ENCODE peak calls at places on chromosomes 13 and 19, in eight cellular contexts. E, O, B, N, Z, A, R and G are unnamed samples.

GRCh38 chr13:100128373-100128772 is 39.5 kb downstream of the PCCA start:
- DNase-seq in B (no peak), N (no peak), R (no peak), A (no peak), E (no peak), Z (peak), O (no peak), G (no peak)

GRCh38 chr13:54633461-54633860 is 1604.8 kb downstream of the OLFM4 start:
- DNase-seq in B (no peak), R (no peak), E (no peak), N (no peak), A (no peak), O (no peak), Z (no peak), G (no peak)

GRCh38 chr19:35211545-35212230 is 16.9 kb downstream of the FAM187B start:
- DNase-seq in A (peak), R (no peak), B (peak), O (no peak), E (peak), N (peak), Z (peak), G (no peak)

GRCh38 chr19:6536138-6536671 is 5.4 kb downstream of the TNFSF9 start:
- DNase-seq in N (no peak), Z (peak), E (no peak), O (peak), A (no peak), R (no peak), B (no peak), G (no peak)

GRCh38 chr13:49240017-49240416 is 7.7 kb upstream of the CDADC1 start:
- DNase-seq in N (no peak), E (no peak), Z (no peak), A (no peak), R (no peak), O (no peak), B (no peak), G (no peak)

GRCh38 chr19:10797078-10797477 is 38.9 kb downstream of the TMED1 start:
- DNase-seq in Z (no peak), R (no peak), A (no peak), E (no peak), B (no peak), O (no peak), N (no peak), G (no peak)

GRCh38 chr13:95335667-95336066 is 34.4 kb upstream of the ABCC4 start:
- DNase-seq in A (no peak), E (no peak), N (no peak), B (no peak), O (no peak), R (no peak), Z (no peak), G (no peak)

GRCh38 chr13:31204592-31204991 is 4.8 kb downstream of the B3GLCT start:
- DNase-seq in A (no peak), R (no peak), O (no peak), E (no peak), B (no peak), N (no peak), Z (no peak), G (no peak)

GRCh38 chr19:43562698-43563241 is 12.6 kb downstream of the XRCC1 start:
- DNase-seq in N (peak), E (peak), R (no peak), A (peak), O (peak), Z (peak), B (peak), G (peak)

GRCh38 chr13:22877421-22877820 is 303.4 kb upstream of the SGCG start:
- DNase-seq in N (no peak), E (no peak), A (no peak), R (no peak), B (no peak), Z (no peak), O (no peak), G (no peak)

GRCh38 chr13:22883262-22883840 is 297.4 kb upstream of the SGCG start:
- DNase-seq in B (no peak), R (no peak), N (no peak), O (no peak), Z (no peak), E (no peak), A (no peak), G (no peak)

GRCh38 chr13:22883961-22884360 is 296.8 kb upstream of the SGCG start:
- DNase-seq in A (no peak), N (no peak), B (no peak), E (no peak), R (no peak), O (no peak), Z (no peak), G (no peak)

DNA sequence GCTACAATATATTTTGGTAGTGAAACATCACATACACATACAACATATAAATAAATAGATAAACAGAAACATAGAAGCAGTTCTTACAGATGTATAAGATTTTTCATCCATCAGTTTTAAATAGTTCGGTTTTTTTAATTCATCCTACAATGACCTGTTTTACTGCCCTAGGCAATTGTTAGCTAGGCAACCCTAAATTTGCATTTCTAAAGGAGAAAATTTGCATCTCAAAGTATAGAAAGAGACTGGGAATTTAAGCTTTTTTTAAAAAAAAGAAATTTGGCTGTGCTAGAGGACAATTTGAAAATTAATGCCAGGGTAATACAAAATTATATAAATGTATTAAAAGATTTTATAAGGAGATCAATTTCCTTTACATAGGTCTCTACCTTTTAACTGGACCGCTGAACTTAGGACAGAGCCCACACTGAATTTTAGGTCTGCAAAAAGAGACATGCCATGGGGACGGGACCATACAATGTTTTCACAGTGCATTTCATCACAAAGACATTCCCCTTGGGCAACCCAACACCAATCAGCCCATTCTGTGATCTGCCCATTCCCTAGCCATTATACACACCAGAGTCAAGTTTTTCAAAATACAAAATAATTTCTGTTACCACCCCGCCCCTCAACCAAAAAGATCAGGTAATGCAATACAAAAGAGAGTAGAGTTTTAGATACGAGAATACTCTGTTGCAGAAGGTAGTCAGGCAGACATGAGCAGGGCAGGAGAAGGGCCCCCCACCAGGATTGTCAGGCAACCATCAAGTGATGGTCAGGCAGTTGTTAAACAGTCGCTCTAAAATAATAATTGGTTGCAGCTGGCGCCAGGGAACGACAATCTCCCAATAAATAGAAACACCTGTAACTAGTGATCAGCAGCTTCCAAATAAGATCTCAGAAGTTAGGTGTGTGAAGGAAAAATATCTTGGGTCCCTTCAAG is 299.8 kb upstream of the SGCG start:
- DNase-seq in E (no peak), R (no peak), O (no peak), N (no peak), Z (no peak), A (no peak), B (no peak), G (no peak)
- H3K27ac ChIP-seq in E (no peak), R (no peak), O (no peak), N (no peak), Z (no peak), A (no peak), B (no peak), G (no peak)

GRCh38 chr19:18605546-18606280 is 886 bp downstream of the CRLF1 start:
- DNase-seq in R (no peak), Z (no peak), E (no peak), N (no peak), B (no peak), O (no peak), A (no peak), G (no peak)

GRCh38 chr19:18603255-18603957 is 3.2 kb downstream of the CRLF1 start:
- DNase-seq in E (no peak), O (no peak), N (no peak), Z (no peak), R (no peak), A (no peak), B (no peak), G (no peak)

GRCh38 chr19:18604820-18605159 is 1.8 kb downstream of the CRLF1 start:
- DNase-seq in B (no peak), E (no peak), O (no peak), N (no peak), R (no peak), A (no peak), Z (no peak), G (no peak)

GRCh38 chr19:18605196-18605545 is 1.4 kb downstream of the CRLF1 start:
- DNase-seq in Z (no peak), A (no peak), O (no peak), N (no peak), R (no peak), E (no peak), B (no peak), G (no peak)

GRCh38 chr19:18603958-18604819 is 2.4 kb downstream of the CRLF1 start:
- DNase-seq in N (no peak), A (no peak), R (no peak), E (no peak), O (no peak), Z (no peak), B (no peak), G (no peak)
- H3K4me3 ChIP-seq in N (no peak), A (peak), R (no peak), E (no peak), O (no peak), Z (no peak), B (peak), G (no peak)

DNA sequence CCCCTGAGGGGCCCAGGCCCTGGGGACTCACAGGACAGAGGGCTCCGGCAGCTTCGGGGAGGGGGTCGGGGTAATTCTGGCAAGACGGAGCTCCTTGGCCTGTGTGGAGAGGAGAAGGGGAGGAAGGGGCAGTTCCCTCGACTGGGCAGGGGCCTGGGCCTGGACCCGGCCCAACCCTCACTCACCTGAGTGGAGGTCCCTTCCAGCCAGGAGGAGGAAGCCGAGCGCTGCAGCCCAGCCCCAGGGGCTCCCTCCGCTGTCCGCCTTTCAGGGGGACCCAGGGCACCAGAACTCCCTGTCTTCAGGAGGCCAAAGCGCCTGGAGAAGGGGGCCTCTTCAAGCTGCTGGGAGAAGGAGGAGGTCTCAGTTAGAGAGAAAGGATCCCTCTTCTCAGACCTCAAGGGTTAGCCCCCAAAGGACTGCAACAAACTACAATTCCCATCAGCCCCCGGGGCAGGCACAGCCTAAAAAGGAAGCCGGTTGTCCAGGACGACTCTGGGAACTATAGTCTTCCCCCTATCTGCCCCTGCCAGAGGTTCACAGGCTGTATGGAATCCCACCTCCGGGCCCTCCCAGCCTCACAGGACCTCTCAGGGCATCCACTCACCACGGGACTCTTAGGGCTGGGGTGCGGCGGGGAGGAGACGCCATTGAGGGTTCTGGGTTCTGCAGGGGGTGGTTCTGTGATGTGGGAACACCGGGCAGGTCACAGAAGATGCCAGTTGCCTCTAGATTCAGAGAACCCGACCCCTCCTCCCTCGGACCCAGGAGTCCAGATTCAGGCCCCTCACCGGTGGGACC is 19.8 kb downstream of the EPS8L1 start:
- DNase-seq in E (no peak), O (no peak), R (no peak), B (no peak), A (no peak), Z (no peak), N (no peak), G (no peak)
- H3K27ac ChIP-seq in E (no peak), O (no peak), R (no peak), B (no peak), A (no peak), Z (no peak), N (no peak), G (no peak)

GRCh38 chr19:802497-802887 is 5.2 kb downstream of the PTBP1 start:
- DNase-seq in O (no peak), A (no peak), R (no peak), B (no peak), E (no peak), N (no peak), Z (no peak), G (no peak)

GRCh38 chr19:801861-802496 is 4.7 kb downstream of the PTBP1 start:
- DNase-seq in N (no peak), A (no peak), Z (no peak), O (no peak), E (peak), B (no peak), R (no peak), G (no peak)

GRCh38 chr19:803686-804418 is 6.6 kb downstream of the PTBP1 start:
- DNase-seq in A (no peak), O (no peak), E (no peak), R (no peak), N (no peak), B (no peak), Z (no peak), G (no peak)

GRCh38 chr19:804419-805160 is 7.3 kb downstream of the PTBP1 start:
- DNase-seq in Z (no peak), N (no peak), E (no peak), B (no peak), R (no peak), A (no peak), O (no peak), G (no peak)

DNA sequence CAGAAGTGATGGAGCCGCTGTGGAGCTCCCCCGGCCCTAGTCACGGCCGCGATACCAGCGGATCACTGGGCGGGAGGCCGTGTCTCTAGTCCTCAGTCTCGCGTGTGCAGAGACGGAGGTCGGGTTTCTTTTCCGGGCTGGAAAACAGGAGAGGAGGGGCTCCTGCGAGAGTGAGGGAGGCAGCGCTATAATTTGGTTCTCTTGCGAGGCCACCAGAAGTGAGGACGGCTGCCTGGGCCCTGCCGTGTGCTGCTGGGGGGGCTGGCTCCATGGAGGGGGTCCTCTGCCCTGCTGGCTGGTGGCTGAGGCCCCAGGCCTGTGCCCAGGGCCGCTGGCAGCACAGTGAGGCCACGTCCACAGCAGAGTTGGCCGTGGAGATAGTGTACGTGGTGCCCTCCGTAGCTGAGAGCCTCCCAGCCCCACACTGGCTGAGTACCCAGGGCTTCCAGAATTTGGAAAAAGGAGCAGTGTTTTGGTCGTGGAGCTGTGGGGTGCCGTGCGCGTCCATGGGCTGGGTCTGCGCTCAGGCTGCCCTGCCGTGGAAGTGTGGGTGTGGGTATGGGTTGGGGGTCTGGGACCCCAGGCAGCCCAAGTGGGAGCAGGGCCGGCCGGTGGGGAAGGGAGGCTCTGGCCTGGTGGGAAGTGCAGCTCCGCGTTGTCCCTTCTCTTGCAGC is 5.8 kb downstream of the PTBP1 start:
- DNase-seq in R (no peak), O (no peak), E (no peak), A (no peak), B (no peak), N (no peak), Z (no peak), G (no peak)
- H3K4me3 ChIP-seq in R (no peak), O (peak), E (no peak), A (peak), B (peak), N (no peak), Z (no peak), G (no peak)